ENCODE peak calls at places on chromosomes 13 and 19, in nine cellular contexts. One of them, this sample, is unnamed.
A peak's percentile ranks its signal among the peaks of the same experiment; 100 is the strongest.

GRCh38 chr13:20193924-20194631 is 1.3 kb upstream of the GJB2 start:
- DNase-seq in IMR-90: no peak
- DNase-seq in AG04450: no peak
- DNase-seq in caudate nucleus: no peak
- DNase-seq in CD4-positive, alpha-beta T cell: no peak
- DNase-seq in heart right ventricle: no peak
- DNase-seq in SK-N-SH: no peak
- DNase-seq in HCT116: no peak
- DNase-seq in Panc1: no peak
- DNase-seq in this sample: no peak

GRCh38 chr13:64675256-64675892 is 2554.8 kb downstream of the PCDH9 start:
- DNase-seq in IMR-90: peak; percentile 77
- DNase-seq in AG04450: peak; percentile 16
- DNase-seq in caudate nucleus: no peak
- DNase-seq in CD4-positive, alpha-beta T cell: no peak
- DNase-seq in heart right ventricle: no peak
- DNase-seq in SK-N-SH: no peak
- DNase-seq in HCT116: no peak
- DNase-seq in Panc1: peak; percentile 13
- DNase-seq in this sample: peak; percentile 40

GRCh38 chr13:109214393-109214792 is 572.0 kb downstream of the IRS2 start:
- DNase-seq in IMR-90: peak; percentile 37
- DNase-seq in AG04450: no peak
- DNase-seq in caudate nucleus: no peak
- DNase-seq in CD4-positive, alpha-beta T cell: no peak
- DNase-seq in heart right ventricle: no peak
- DNase-seq in SK-N-SH: no peak
- DNase-seq in HCT116: no peak
- DNase-seq in Panc1: no peak
- DNase-seq in this sample: no peak

GRCh38 chr19:3605361-3605760 is 1.3 kb downstream of the TBXA2R start:
- DNase-seq in IMR-90: no peak
- DNase-seq in AG04450: no peak
- DNase-seq in caudate nucleus: no peak
- DNase-seq in CD4-positive, alpha-beta T cell: no peak
- DNase-seq in heart right ventricle: no peak
- DNase-seq in SK-N-SH: no peak
- DNase-seq in HCT116: no peak
- DNase-seq in Panc1: no peak
- DNase-seq in this sample: no peak

GRCh38 chr19:52949422-52949821 is 13.3 kb downstream of the ZNF816 start:
- DNase-seq in IMR-90: no peak
- DNase-seq in AG04450: no peak
- DNase-seq in caudate nucleus: no peak
- DNase-seq in CD4-positive, alpha-beta T cell: no peak
- DNase-seq in heart right ventricle: no peak
- DNase-seq in SK-N-SH: no peak
- DNase-seq in HCT116: no peak
- DNase-seq in Panc1: no peak
- DNase-seq in this sample: no peak

GRCh38 chr19:35565016-35565856 is 1.8 kb upstream of the ATP4A start:
- DNase-seq in IMR-90: no peak
- DNase-seq in AG04450: no peak
- DNase-seq in caudate nucleus: no peak
- DNase-seq in CD4-positive, alpha-beta T cell: no peak
- DNase-seq in heart right ventricle: no peak
- DNase-seq in SK-N-SH: no peak
- DNase-seq in HCT116: no peak
- DNase-seq in Panc1: no peak
- DNase-seq in this sample: no peak

GRCh38 chr13:36601186-36601585 is 72.6 kb upstream of the SERTM1 start:
- DNase-seq in IMR-90: no peak
- DNase-seq in AG04450: no peak
- DNase-seq in caudate nucleus: no peak
- DNase-seq in CD4-positive, alpha-beta T cell: no peak
- DNase-seq in heart right ventricle: no peak
- DNase-seq in SK-N-SH: no peak
- DNase-seq in HCT116: no peak
- DNase-seq in Panc1: no peak
- DNase-seq in this sample: no peak

GRCh38 chr13:102484329-102484728 is 82.5 kb upstream of the FGF14 start:
- DNase-seq in IMR-90: peak; percentile 4
- DNase-seq in AG04450: no peak
- DNase-seq in caudate nucleus: no peak
- DNase-seq in CD4-positive, alpha-beta T cell: no peak
- DNase-seq in heart right ventricle: no peak
- DNase-seq in SK-N-SH: no peak
- DNase-seq in HCT116: no peak
- DNase-seq in Panc1: no peak
- DNase-seq in this sample: no peak

GRCh38 chr13:68850160-68850559 is 1257.5 kb upstream of the ATXN8OS start:
- DNase-seq in IMR-90: no peak
- DNase-seq in AG04450: no peak
- DNase-seq in caudate nucleus: no peak
- DNase-seq in CD4-positive, alpha-beta T cell: no peak
- DNase-seq in heart right ventricle: no peak
- DNase-seq in SK-N-SH: no peak
- DNase-seq in HCT116: no peak
- DNase-seq in Panc1: no peak
- DNase-seq in this sample: no peak

GRCh38 chr19:2550431-2551171 is 74.7 kb downstream of the GADD45B start:
- DNase-seq in IMR-90: no peak
- DNase-seq in AG04450: no peak
- DNase-seq in caudate nucleus: peak; percentile 35
- DNase-seq in CD4-positive, alpha-beta T cell: no peak
- DNase-seq in heart right ventricle: peak; percentile 40
- DNase-seq in SK-N-SH: peak; percentile 54
- DNase-seq in HCT116: no peak
- DNase-seq in Panc1: no peak
- DNase-seq in this sample: no peak

GRCh38 chr13:57629821-57630235 is 1.7 kb upstream of the PCDH17 start:
- DNase-seq in IMR-90: peak; percentile 42
- DNase-seq in AG04450: no peak
- DNase-seq in caudate nucleus: peak; percentile 97
- DNase-seq in CD4-positive, alpha-beta T cell: no peak
- DNase-seq in heart right ventricle: peak; percentile 92
- DNase-seq in SK-N-SH: peak; percentile 95
- DNase-seq in HCT116: no peak
- DNase-seq in Panc1: no peak
- DNase-seq in this sample: no peak

GRCh38 chr19:10431943-10432735 is 11.8 kb downstream of the PDE4A start:
- DNase-seq in IMR-90: no peak
- DNase-seq in AG04450: no peak
- DNase-seq in caudate nucleus: no peak
- DNase-seq in CD4-positive, alpha-beta T cell: peak; percentile 60
- DNase-seq in heart right ventricle: peak; percentile 77
- DNase-seq in SK-N-SH: peak; percentile 68
- DNase-seq in HCT116: no peak
- DNase-seq in Panc1: no peak
- DNase-seq in this sample: no peak

GRCh38 chr19:33024398-33024797 is 40.3 kb downstream of the RHPN2 start:
- DNase-seq in IMR-90: no peak
- DNase-seq in AG04450: no peak
- DNase-seq in caudate nucleus: no peak
- DNase-seq in CD4-positive, alpha-beta T cell: no peak
- DNase-seq in heart right ventricle: no peak
- DNase-seq in SK-N-SH: no peak
- DNase-seq in HCT116: peak; percentile 51
- DNase-seq in Panc1: no peak
- DNase-seq in this sample: no peak

GRCh38 chr19:50897191-50897607 is 14.0 kb downstream of the KLK4 start:
- DNase-seq in IMR-90: no peak
- DNase-seq in AG04450: no peak
- DNase-seq in caudate nucleus: no peak
- DNase-seq in CD4-positive, alpha-beta T cell: no peak
- DNase-seq in heart right ventricle: no peak
- DNase-seq in SK-N-SH: no peak
- DNase-seq in HCT116: no peak
- DNase-seq in Panc1: no peak
- DNase-seq in this sample: no peak

GRCh38 chr13:103168901-103169508 is 102.8 kb upstream of the SLC10A2 start:
- DNase-seq in IMR-90: no peak
- DNase-seq in AG04450: no peak
- DNase-seq in caudate nucleus: no peak
- DNase-seq in CD4-positive, alpha-beta T cell: no peak
- DNase-seq in heart right ventricle: no peak
- DNase-seq in SK-N-SH: no peak
- DNase-seq in HCT116: no peak
- DNase-seq in Panc1: no peak
- DNase-seq in this sample: no peak

GRCh38 chr19:46624958-46625661 is at the start of gene PTGIR:
- DNase-seq in IMR-90: peak; percentile 78
- DNase-seq in AG04450: no peak
- DNase-seq in caudate nucleus: no peak
- DNase-seq in CD4-positive, alpha-beta T cell: no peak
- DNase-seq in heart right ventricle: peak; percentile 81
- DNase-seq in SK-N-SH: peak; percentile 43
- DNase-seq in HCT116: no peak
- DNase-seq in Panc1: no peak
- DNase-seq in this sample: no peak

GRCh38 chr19:52248256-52248655 is 21.1 kb upstream of the ZNF766 start:
- DNase-seq in IMR-90: peak; percentile 33
- DNase-seq in AG04450: no peak
- DNase-seq in caudate nucleus: no peak
- DNase-seq in CD4-positive, alpha-beta T cell: peak; percentile 44
- DNase-seq in heart right ventricle: peak; percentile 38
- DNase-seq in SK-N-SH: peak; percentile 34
- DNase-seq in HCT116: peak; percentile 16
- DNase-seq in Panc1: no peak
- DNase-seq in this sample: no peak

GRCh38 chr19:35446194-35446593 is 1.9 kb upstream of the FFAR2 start:
- DNase-seq in IMR-90: no peak
- DNase-seq in AG04450: no peak
- DNase-seq in caudate nucleus: no peak
- DNase-seq in CD4-positive, alpha-beta T cell: no peak
- DNase-seq in heart right ventricle: no peak
- DNase-seq in SK-N-SH: no peak
- DNase-seq in HCT116: no peak
- DNase-seq in Panc1: no peak
- DNase-seq in this sample: no peak

GRCh38 chr13:33728271-33729037 is 89.5 kb upstream of the RFC3 start:
- DNase-seq in IMR-90: no peak
- DNase-seq in AG04450: no peak
- DNase-seq in caudate nucleus: no peak
- DNase-seq in CD4-positive, alpha-beta T cell: no peak
- DNase-seq in heart right ventricle: peak; percentile 56
- DNase-seq in SK-N-SH: no peak
- DNase-seq in HCT116: no peak
- DNase-seq in Panc1: no peak
- DNase-seq in this sample: no peak

GRCh38 chr13:57557979-57558529 is 73.5 kb upstream of the PCDH17 start:
- DNase-seq in IMR-90: no peak
- DNase-seq in AG04450: no peak
- DNase-seq in caudate nucleus: no peak
- DNase-seq in CD4-positive, alpha-beta T cell: no peak
- DNase-seq in heart right ventricle: no peak
- DNase-seq in SK-N-SH: peak; percentile 2
- DNase-seq in HCT116: no peak
- DNase-seq in Panc1: no peak
- DNase-seq in this sample: no peak

DNA sequence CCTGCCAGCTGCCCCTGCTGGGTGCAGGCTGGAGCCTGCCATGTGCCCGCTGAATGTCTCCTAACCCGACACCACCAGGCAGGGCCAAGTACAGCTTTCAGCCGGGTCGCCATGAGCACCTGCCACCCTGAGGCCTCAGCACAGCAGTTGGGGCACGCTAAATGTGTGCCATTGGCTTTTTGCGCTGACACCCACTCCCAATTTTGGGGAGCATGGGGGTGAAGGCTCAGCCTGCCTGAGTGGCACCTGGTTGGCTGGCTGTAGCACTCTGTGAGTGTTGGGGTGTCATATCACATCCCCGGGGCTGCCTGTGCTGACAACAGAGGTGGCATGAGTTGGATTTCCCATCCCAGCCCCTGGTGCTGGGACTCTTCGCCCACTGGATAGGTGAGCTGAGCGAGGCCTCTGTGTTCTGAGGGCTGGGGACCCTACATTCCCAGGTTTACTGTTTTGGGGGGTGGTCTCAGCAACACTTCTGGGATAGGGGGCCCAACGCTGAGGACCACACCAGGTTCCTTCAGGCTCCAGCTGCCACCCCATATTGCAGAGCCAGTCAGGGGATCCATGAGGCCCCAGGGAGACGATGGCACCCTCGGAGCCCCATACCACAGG is 7.2 kb upstream of the RELB start:
- DNase-seq in IMR-90: no peak
- DNase-seq in AG04450: no peak
- DNase-seq in caudate nucleus: no peak
- DNase-seq in CD4-positive, alpha-beta T cell: no peak
- DNase-seq in heart right ventricle: no peak
- DNase-seq in SK-N-SH: no peak
- DNase-seq in HCT116: no peak
- DNase-seq in Panc1: no peak
- DNase-seq in this sample: no peak
- H3K27ac ChIP-seq in IMR-90: no peak overlapping the region
- H3K27ac ChIP-seq in AG04450: no peak overlapping the region
- H3K27ac ChIP-seq in caudate nucleus: no peak overlapping the region
- H3K27ac ChIP-seq in CD4-positive, alpha-beta T cell: no peak overlapping the region
- H3K27ac ChIP-seq in heart right ventricle: no peak overlapping the region
- H3K27ac ChIP-seq in SK-N-SH: no peak overlapping the region
- H3K27ac ChIP-seq in HCT116: no peak overlapping the region
- H3K27ac ChIP-seq in Panc1: no peak overlapping the region
- H3K27ac ChIP-seq in this sample: no peak overlapping the region

GRCh38 chr13:35293579-35293978 is 182.9 kb downstream of the MAB21L1 start:
- DNase-seq in IMR-90: no peak
- DNase-seq in AG04450: no peak
- DNase-seq in caudate nucleus: no peak
- DNase-seq in CD4-positive, alpha-beta T cell: no peak
- DNase-seq in heart right ventricle: no peak
- DNase-seq in SK-N-SH: no peak
- DNase-seq in HCT116: no peak
- DNase-seq in Panc1: no peak
- DNase-seq in this sample: no peak

GRCh38 chr13:35292329-35292728 is 184.2 kb downstream of the MAB21L1 start:
- DNase-seq in IMR-90: no peak
- DNase-seq in AG04450: no peak
- DNase-seq in caudate nucleus: no peak
- DNase-seq in CD4-positive, alpha-beta T cell: no peak
- DNase-seq in heart right ventricle: no peak
- DNase-seq in SK-N-SH: no peak
- DNase-seq in HCT116: no peak
- DNase-seq in Panc1: no peak
- DNase-seq in this sample: no peak
- H3K27ac ChIP-seq in IMR-90: no peak overlapping the region
- H3K27ac ChIP-seq in AG04450: no peak overlapping the region
- H3K27ac ChIP-seq in caudate nucleus: no peak overlapping the region
- H3K27ac ChIP-seq in CD4-positive, alpha-beta T cell: no peak overlapping the region
- H3K27ac ChIP-seq in heart right ventricle: no peak overlapping the region
- H3K27ac ChIP-seq in SK-N-SH: peak overlapping the region; percentile 28
- H3K27ac ChIP-seq in HCT116: no peak overlapping the region
- H3K27ac ChIP-seq in Panc1: no peak overlapping the region
- H3K27ac ChIP-seq in this sample: peak overlapping the region; percentile 79

GRCh38 chr19:41879670-41880328 is 2.7 kb downstream of the CD79A start:
- DNase-seq in IMR-90: no peak
- DNase-seq in AG04450: no peak
- DNase-seq in caudate nucleus: no peak
- DNase-seq in CD4-positive, alpha-beta T cell: no peak
- DNase-seq in heart right ventricle: no peak
- DNase-seq in SK-N-SH: no peak
- DNase-seq in HCT116: no peak
- DNase-seq in Panc1: no peak
- DNase-seq in this sample: no peak
- H3K27ac ChIP-seq in IMR-90: no peak overlapping the region
- H3K27ac ChIP-seq in AG04450: no peak overlapping the region
- H3K27ac ChIP-seq in caudate nucleus: no peak overlapping the region
- H3K27ac ChIP-seq in CD4-positive, alpha-beta T cell: peak overlapping the region; percentile 91
- H3K27ac ChIP-seq in heart right ventricle: no peak overlapping the region
- H3K27ac ChIP-seq in SK-N-SH: no peak overlapping the region
- H3K27ac ChIP-seq in HCT116: no peak overlapping the region
- H3K27ac ChIP-seq in Panc1: no peak overlapping the region
- H3K27ac ChIP-seq in this sample: peak overlapping the region; percentile 96

GRCh38 chr19:1004803-1005664 is 4.8 kb downstream of the GRIN3B start:
- DNase-seq in IMR-90: no peak
- DNase-seq in AG04450: no peak
- DNase-seq in caudate nucleus: no peak
- DNase-seq in CD4-positive, alpha-beta T cell: no peak
- DNase-seq in heart right ventricle: no peak
- DNase-seq in SK-N-SH: no peak
- DNase-seq in HCT116: no peak
- DNase-seq in Panc1: no peak
- DNase-seq in this sample: no peak
- H3K27ac ChIP-seq in IMR-90: no peak overlapping the region
- H3K27ac ChIP-seq in AG04450: no peak overlapping the region
- H3K27ac ChIP-seq in caudate nucleus: no peak overlapping the region
- H3K27ac ChIP-seq in CD4-positive, alpha-beta T cell: no peak overlapping the region
- H3K27ac ChIP-seq in heart right ventricle: no peak overlapping the region
- H3K27ac ChIP-seq in SK-N-SH: no peak overlapping the region
- H3K27ac ChIP-seq in HCT116: no peak overlapping the region
- H3K27ac ChIP-seq in Panc1: no peak overlapping the region
- H3K27ac ChIP-seq in this sample: no peak overlapping the region